ENCODE peak calls at places on chromosomes 5 and 9, in four cellular contexts. F, O, L and T are unnamed samples. For H3K4me1 and H3K27me3, the result is how much of the 10 kb centered on the place peaks cover.

GRCh38 chr9:89759563-89759962 is 154.8 kb downstream of the GADD45G start:
- DNase-seq in L (peak), F (no peak), O (no peak), T (no peak)

GRCh38 chr5:125390316-125390715 is 643.9 kb upstream of the ZNF608 start:
- DNase-seq in O (no peak), L (no peak), F (no peak), T (no peak)

GRCh38 chr5:133829786-133830185 is 138.6 kb downstream of the C5orf15 start:
- DNase-seq in O (no peak), L (no peak), F (no peak), T (no peak)

GRCh38 chr9:95572370-95573151 is 55.8 kb upstream of the PTCH1 start:
- DNase-seq in L (no peak), O (no peak), F (peak), T (no peak)

GRCh38 chr5:133489632-133490031 is 122.7 kb downstream of the FSTL4 start:
- DNase-seq in F (no peak), L (no peak), O (no peak), T (no peak)

GRCh38 chr5:109945097-109945678 is 255.5 kb downstream of the MAN2A1 start:
- DNase-seq in F (peak), O (no peak), L (no peak), T (no peak)

GRCh38 chr5:39063037-39063436 is 11.2 kb downstream of the RICTOR start:
- DNase-seq in F (peak), L (no peak), O (no peak), T (no peak)

GRCh38 chr5:140785905-140786686 is at the start of gene PCDHA1:
- DNase-seq in F (no peak), L (peak), O (no peak), T (no peak)

GRCh38 chr5:55923177-55923872 is 71.4 kb downstream of the IL6ST start:
- DNase-seq in L (no peak), F (no peak), O (no peak), T (no peak)

GRCh38 chr9:96495341-96495740 is 45.4 kb downstream of the HABP4 start:
- DNase-seq in O (no peak), F (peak), L (no peak), T (no peak)

GRCh38 chr9:110126457-110126856 is 81.5 kb downstream of the C9orf152 start:
- DNase-seq in O (no peak), F (no peak), L (no peak), T (no peak)

GRCh38 chr9:32264171-32264862 is 120.1 kb upstream of the ACO1 start:
- DNase-seq in L (no peak), O (no peak), F (peak), T (no peak)

GRCh38 chr5:43305948-43306563 is 7.2 kb downstream of the HMGCS1 start:
- DNase-seq in O (no peak), L (no peak), F (peak), T (no peak)
- H3K4me1 ChIP-seq in O (under half), L (under half), F (under half), T (half or more)

DNA sequence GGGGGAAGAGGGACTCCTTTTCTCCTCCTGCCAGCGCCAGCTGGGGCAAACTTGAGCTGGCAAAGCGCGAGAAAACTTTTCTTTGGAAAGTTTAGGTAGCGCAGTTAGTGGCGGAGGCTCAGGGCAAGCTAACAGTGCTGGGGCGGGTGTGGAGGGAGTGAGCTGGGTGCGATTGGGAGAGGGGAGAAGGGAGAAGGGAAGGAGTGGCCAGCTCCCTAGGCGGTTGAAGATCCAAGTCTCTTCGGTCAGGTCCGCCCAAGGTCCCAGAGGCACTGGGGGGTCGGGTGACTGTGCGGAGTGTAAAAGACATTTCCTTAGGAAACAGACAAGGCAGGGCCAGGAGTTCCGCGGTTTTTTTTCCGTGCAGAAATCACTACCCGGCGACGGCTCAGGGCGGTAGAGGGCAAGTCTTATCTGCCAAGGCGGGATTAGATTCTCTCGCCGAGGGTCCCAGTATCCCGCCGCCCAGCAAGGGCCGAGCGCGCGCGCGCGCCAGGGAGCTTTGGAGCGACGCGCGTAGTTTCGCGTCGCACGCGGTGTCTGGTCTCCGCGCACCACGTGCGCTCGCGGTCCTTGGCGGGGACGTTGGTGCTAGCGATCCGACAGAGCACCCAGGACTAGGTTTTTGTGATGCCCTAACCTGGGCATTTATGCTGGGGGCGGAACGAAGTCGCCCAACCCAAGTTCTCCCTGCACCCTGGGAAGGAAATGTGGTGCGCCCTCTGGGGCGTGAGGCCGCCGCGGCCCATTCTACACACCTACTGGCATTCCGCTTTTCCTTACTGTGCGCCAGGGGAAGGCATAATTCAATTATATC is 33.7 kb upstream of the NFIB start:
- DNase-seq in O (no peak), L (no peak), F (peak), T (peak)
- H3K27me3 ChIP-seq in O (under half), L (under half), F (half or more), T (under half)

GRCh38 chr5:66810151-66810550 is 214.0 kb downstream of the MAST4 start:
- DNase-seq in L (no peak), F (no peak), O (no peak), T (no peak)
- H3K4me1 ChIP-seq in L (under half), F (under half), O (under half), T (under half)

GRCh38 chr9:130938184-130938651 is 829 bp downstream of the FIBCD1 start:
- DNase-seq in L (peak), F (no peak), O (no peak), T (no peak)
- H3K27me3 ChIP-seq in L (half or more), F (under half), O (under half), T (under half)

GRCh38 chr5:14220642-14221041 is 77.5 kb downstream of the TRIO start:
- DNase-seq in O (no peak), L (no peak), F (no peak), T (no peak)
- H3K4me1 ChIP-seq in O (under half), L (under half), F (under half), T (under half)